ENCODE peak calls at places on chromosomes 12 and 14, in eight cellular contexts. V is astrocyte of the spinal cord, X is cardiac muscle cell, Q is MM.1S, G is Caco-2, Z is choroid plexus epithelial cell, U is colonic mucosa, W is OCI-LY7. D is an unnamed sample.

GRCh38 chr12:810635-811415 is 58.4 kb downstream of the WNK1 start:
- DNase-seq in X (no peak), V (no peak), Q (no peak), U (no peak), W (no peak), G (no peak), Z (no peak), D (peak; percentile 79)

GRCh38 chr12:102459314-102459713 is 21.0 kb downstream of the IGF1 start:
- DNase-seq in X (no peak), Z (no peak), U (no peak), V (no peak), Q (no peak), W (no peak), G (no peak), D (no peak)

GRCh38 chr12:69239286-69239921 is at the start of gene CPSF6:
- DNase-seq in X (peak; percentile 98), V (peak; percentile 96), Q (peak; percentile 96), W (peak; percentile 96), Z (peak; percentile 92), U (peak; percentile 96), G (peak; percentile 97), D (peak; percentile 98)

GRCh38 chr12:131682511-131682895 is 28.4 kb upstream of the SFSWAP start:
- DNase-seq in G (no peak), U (no peak), W (no peak), Q (no peak), V (no peak), X (no peak), Z (no peak), D (peak; percentile 35)

GRCh38 chr12:870378-870777 is 79.1 kb downstream of the RAD52 start:
- DNase-seq in G (no peak), Z (no peak), Q (peak; percentile 48), W (no peak), U (no peak), V (no peak), X (no peak), D (peak; percentile 33)

GRCh38 chr14:38098074-38098846 is 109.4 kb upstream of the SSTR1 start:
- DNase-seq in Z (peak; percentile 78), G (no peak), U (no peak), V (peak; percentile 69), Q (no peak), W (no peak), X (no peak), D (no peak)

GRCh38 chr14:60648169-60648933 is 926 bp downstream of the SIX1 start:
- DNase-seq in Q (no peak), X (no peak), V (peak; percentile 38), G (peak; percentile 30), Z (peak; percentile 41), W (no peak), U (no peak), D (no peak)

GRCh38 chr12:112381421-112381897 is 772 bp downstream of the HECTD4 start:
- DNase-seq in Q (peak; percentile 69), U (peak; percentile 49), V (no peak), X (no peak), W (peak; percentile 68), G (no peak), Z (peak; percentile 13), D (peak; percentile 73)

GRCh38 chr14:106657460-106657859 is 1131.1 kb downstream of the TMEM121 start:
- DNase-seq in U (peak; percentile 31), V (no peak), G (peak; percentile 10), Z (no peak), Q (peak; percentile 49), X (no peak), W (peak; percentile 44), D (peak; percentile 54)

GRCh38 chr12:6069452-6070093 is 54.9 kb downstream of the VWF start:
- DNase-seq in Q (no peak), U (no peak), G (no peak), Z (peak; percentile 95), X (no peak), V (peak; percentile 78), W (no peak), D (no peak)

GRCh38 chr12:14729586-14729985 is 33.2 kb upstream of the GUCY2C start:
- DNase-seq in X (no peak), W (no peak), G (no peak), Z (no peak), Q (no peak), V (no peak), U (no peak), D (no peak)

GRCh38 chr14:24817638-24818053 is 183.7 kb upstream of the GZMB start:
- DNase-seq in Q (no peak), V (no peak), X (peak; percentile 41), W (no peak), U (no peak), G (peak; percentile 15), Z (no peak), D (no peak)
- TF ChIP-seq CTCF in Q (no peak), V (peak; percentile 67), X (peak; percentile 69), W (no peak), U (no peak), G (peak; percentile 35), Z (peak; percentile 70), D (no peak)

GRCh38 chr14:54760866-54761265 is 141.8 kb downstream of the GCH1 start:
- DNase-seq in W (no peak), U (no peak), G (no peak), Q (no peak), Z (no peak), V (no peak), X (no peak), D (no peak)
- H3K4me3 ChIP-seq in W (no peak overlapping the region), U (no peak overlapping the region), G (no peak overlapping the region), Q (no peak overlapping the region), Z (no peak overlapping the region), V (no peak overlapping the region), X (no peak overlapping the region), D (no peak overlapping the region)

GRCh38 chr14:35883677-35884293 is 57.6 kb downstream of the BRMS1L start:
- DNase-seq in X (peak; percentile 51), W (peak; percentile 49), Z (peak; percentile 56), U (no peak), Q (peak; percentile 8), G (peak; percentile 36), V (peak; percentile 37), D (peak; percentile 56)
- TF ChIP-seq CTCF in X (peak; percentile 74), W (peak; percentile 96), Z (peak; percentile 86), U (peak; percentile 40), Q (peak; percentile 53), G (peak; percentile 70), V (peak; percentile 77), D (peak; percentile 60)

GRCh38 chr14:22509036-22509709 is 79.9 kb downstream of the DAD1 start:
- DNase-seq in V (no peak), Q (no peak), U (no peak), G (no peak), W (no peak), Z (no peak), X (no peak), D (peak; percentile 82)
- H3K4me3 ChIP-seq in V (no peak overlapping the region), Q (no peak overlapping the region), U (no peak overlapping the region), G (no peak overlapping the region), W (peak overlapping the region; percentile 32), Z (no peak overlapping the region), X (no peak overlapping the region), D (peak overlapping the region; percentile 72)

GRCh38 chr14:65290830-65291229 is 121.7 kb upstream of the FUT8 start:
- DNase-seq in W (no peak), Z (peak; percentile 84), U (no peak), V (peak; percentile 71), Q (no peak), X (no peak), G (no peak), D (peak; percentile 68)

GRCh38 chr14:65287264-65288131 is 125.0 kb upstream of the FUT8 start:
- DNase-seq in G (no peak), Z (peak; percentile 21), V (no peak), Q (no peak), W (peak; percentile 91), X (no peak), U (no peak), D (peak; percentile 84)

GRCh38 chr14:65281991-65282908 is 130.3 kb upstream of the FUT8 start:
- DNase-seq in Q (peak; percentile 58), G (no peak), V (peak; percentile 75), U (no peak), X (no peak), W (peak; percentile 58), Z (peak; percentile 83), D (peak; percentile 58)

GRCh38 chr14:65282909-65283253 is 129.6 kb upstream of the FUT8 start:
- DNase-seq in W (peak; percentile 29), Q (peak; percentile 54), V (no peak), Z (no peak), X (no peak), U (no peak), G (no peak), D (peak; percentile 69)

DNA sequence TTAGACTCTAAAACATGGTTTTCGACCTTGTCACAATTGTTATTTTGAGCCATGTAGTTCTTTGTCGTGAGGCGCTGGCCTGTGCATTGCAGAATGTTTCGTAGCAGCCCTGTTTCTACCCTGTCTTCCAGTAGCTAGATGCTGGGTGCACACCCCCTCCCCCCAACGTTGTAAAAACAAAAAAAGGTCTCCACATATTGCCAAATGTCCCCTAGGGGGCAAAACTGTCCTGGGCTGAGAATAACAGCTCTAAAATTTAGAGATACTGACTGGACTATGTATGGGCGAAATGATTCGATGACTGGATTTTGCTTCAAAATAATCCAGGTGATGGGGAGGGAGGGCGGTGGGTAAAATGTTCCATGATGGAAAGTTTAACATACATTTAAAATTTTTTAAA is 126.1 kb upstream of the FUT8 start:
- DNase-seq in W (peak; percentile 93), U (no peak), G (peak; percentile 69), V (no peak), X (no peak), Z (no peak), Q (peak; percentile 43), D (peak; percentile 85)
- TF ChIP-seq CTCF in W (peak; percentile 94), U (no peak), G (peak; percentile 50), V (peak; percentile 11), X (peak; percentile 26), Z (peak; percentile 40), Q (peak; percentile 25), D (peak; percentile 53)

GRCh38 chr14:77088645-77089044 is 9.4 kb upstream of the CIPC start:
- DNase-seq in V (no peak), X (no peak), G (no peak), Z (no peak), Q (no peak), U (no peak), W (no peak), D (no peak)
- H3K4me3 ChIP-seq in V (no peak overlapping the region), X (no peak overlapping the region), G (no peak overlapping the region), Z (no peak overlapping the region), Q (no peak overlapping the region), U (no peak overlapping the region), W (no peak overlapping the region), D (no peak overlapping the region)